ENCODE peak calls at places on chromosomes 6 and 20, in eight cellular contexts. One of them, this sample, is unnamed.

GRCh38 chr6:169250660-169251059 is 3.0 kb downstream of the THBS2 start:
- DNase-seq in GM23338: peak; percentile 60
- DNase-seq in caudate nucleus: peak; percentile 57
- DNase-seq in AG09309: peak; percentile 81
- DNase-seq in LoVo: no peak
- DNase-seq in GM13977: no peak
- DNase-seq in glutamatergic neuron: no peak
- DNase-seq in esophagus muscularis mucosa: no peak
- DNase-seq in this sample: peak; percentile 75

GRCh38 chr20:36856691-36857635 is 19.0 kb upstream of the TLDC2 start:
- DNase-seq in GM23338: no peak
- DNase-seq in caudate nucleus: no peak
- DNase-seq in AG09309: no peak
- DNase-seq in LoVo: no peak
- DNase-seq in GM13977: no peak
- DNase-seq in glutamatergic neuron: no peak
- DNase-seq in esophagus muscularis mucosa: no peak
- DNase-seq in this sample: no peak

GRCh38 chr20:54129350-54129749 is 44.4 kb downstream of the CYP24A1 start:
- DNase-seq in GM23338: no peak
- DNase-seq in caudate nucleus: no peak
- DNase-seq in AG09309: no peak
- DNase-seq in LoVo: no peak
- DNase-seq in GM13977: no peak
- DNase-seq in glutamatergic neuron: no peak
- DNase-seq in esophagus muscularis mucosa: no peak
- DNase-seq in this sample: no peak

GRCh38 chr6:2877057-2877882 is 25.8 kb downstream of the SERPINB9 start:
- DNase-seq in GM23338: no peak
- DNase-seq in caudate nucleus: no peak
- DNase-seq in AG09309: peak; percentile 16
- DNase-seq in LoVo: peak; percentile 79
- DNase-seq in GM13977: no peak
- DNase-seq in glutamatergic neuron: no peak
- DNase-seq in esophagus muscularis mucosa: peak; percentile 86
- DNase-seq in this sample: no peak

GRCh38 chr6:13398081-13398406 is 69.7 kb upstream of the TBC1D7 start:
- DNase-seq in GM23338: no peak
- DNase-seq in caudate nucleus: no peak
- DNase-seq in AG09309: no peak
- DNase-seq in LoVo: peak; percentile 32
- DNase-seq in GM13977: no peak
- DNase-seq in glutamatergic neuron: no peak
- DNase-seq in esophagus muscularis mucosa: no peak
- DNase-seq in this sample: no peak

GRCh38 chr6:137975058-137975940 is 108.2 kb downstream of the TNFAIP3 start:
- DNase-seq in GM23338: peak; percentile 27
- DNase-seq in caudate nucleus: no peak
- DNase-seq in AG09309: no peak
- DNase-seq in LoVo: no peak
- DNase-seq in GM13977: peak; percentile 31
- DNase-seq in glutamatergic neuron: no peak
- DNase-seq in esophagus muscularis mucosa: no peak
- DNase-seq in this sample: no peak

GRCh38 chr6:70134542-70134941 is 168.3 kb downstream of the COL9A1 start:
- DNase-seq in GM23338: no peak
- DNase-seq in caudate nucleus: no peak
- DNase-seq in AG09309: no peak
- DNase-seq in LoVo: no peak
- DNase-seq in GM13977: no peak
- DNase-seq in glutamatergic neuron: no peak
- DNase-seq in esophagus muscularis mucosa: no peak
- DNase-seq in this sample: no peak

GRCh38 chr20:63978319-63979220 is 872 bp downstream of the SAMD10 start:
- DNase-seq in GM23338: peak; percentile 94
- DNase-seq in caudate nucleus: no peak
- DNase-seq in AG09309: no peak
- DNase-seq in LoVo: peak; percentile 76
- DNase-seq in GM13977: peak; percentile 80
- DNase-seq in glutamatergic neuron: peak; percentile 58
- DNase-seq in esophagus muscularis mucosa: no peak
- DNase-seq in this sample: no peak

GRCh38 chr20:63223121-63223825 is 7.3 kb upstream of the YTHDF1 start:
- DNase-seq in GM23338: peak; percentile 80
- DNase-seq in caudate nucleus: no peak
- DNase-seq in AG09309: no peak
- DNase-seq in LoVo: peak; percentile 58
- DNase-seq in GM13977: peak; percentile 74
- DNase-seq in glutamatergic neuron: no peak
- DNase-seq in esophagus muscularis mucosa: no peak
- DNase-seq in this sample: no peak

GRCh38 chr6:72619883-72620696 is 1.8 kb upstream of the KCNQ5 start:
- DNase-seq in GM23338: peak; percentile 46
- DNase-seq in caudate nucleus: peak; percentile 80
- DNase-seq in AG09309: no peak
- DNase-seq in LoVo: no peak
- DNase-seq in GM13977: peak; percentile 79
- DNase-seq in glutamatergic neuron: peak; percentile 65
- DNase-seq in esophagus muscularis mucosa: no peak
- DNase-seq in this sample: no peak

GRCh38 chr20:40960521-40960956 is 68.1 kb upstream of the TOP1 start:
- DNase-seq in GM23338: no peak
- DNase-seq in caudate nucleus: no peak
- DNase-seq in AG09309: no peak
- DNase-seq in LoVo: no peak
- DNase-seq in GM13977: no peak
- DNase-seq in glutamatergic neuron: no peak
- DNase-seq in esophagus muscularis mucosa: peak; percentile 82
- DNase-seq in this sample: no peak

GRCh38 chr20:59850018-59850641 is 83.3 kb downstream of the SYCP2 start:
- DNase-seq in GM23338: peak; percentile 72
- DNase-seq in caudate nucleus: no peak
- DNase-seq in AG09309: no peak
- DNase-seq in LoVo: peak; percentile 42
- DNase-seq in GM13977: peak; percentile 41
- DNase-seq in glutamatergic neuron: no peak
- DNase-seq in esophagus muscularis mucosa: no peak
- DNase-seq in this sample: no peak

GRCh38 chr6:111825439-111825838 is 47.8 kb downstream of the FYN start:
- DNase-seq in GM23338: no peak
- DNase-seq in caudate nucleus: no peak
- DNase-seq in AG09309: no peak
- DNase-seq in LoVo: no peak
- DNase-seq in GM13977: no peak
- DNase-seq in glutamatergic neuron: no peak
- DNase-seq in esophagus muscularis mucosa: no peak
- DNase-seq in this sample: no peak

This sample was measured in AG04450.